ENCODE peak calls at places on chromosomes 1 and 21, in ten cellular contexts. K, M, W, H, A, F, T, J, N and R are unnamed samples.

GRCh38 chr21:28827422-28827821 is 165.3 kb downstream of the LTN1 start:
- DNase-seq in T (no peak), H (no peak), A (no peak), J (no peak), M (no peak), K (no peak), N (no peak), W (no peak), F (no peak), R (peak)

GRCh38 chr1:162305969-162306368 is 70.7 kb downstream of the SPATA46 start:
- DNase-seq in N (peak), F (no peak), M (no peak), W (no peak), T (no peak), A (no peak), J (peak), H (no peak), K (no peak), R (no peak)

GRCh38 chr1:8094481-8095241 is 68.6 kb upstream of the ERRFI1 start:
- DNase-seq in M (no peak), A (peak), H (no peak), K (no peak), W (no peak), N (peak), J (peak), T (no peak), F (no peak), R (peak)

GRCh38 chr21:36945496-36946138 is 20.9 kb downstream of the HLCS start:
- DNase-seq in W (no peak), T (peak), J (no peak), K (no peak), H (no peak), F (peak), A (peak), N (peak), M (no peak), R (peak)

GRCh38 chr1:158999301-159000069 is 10.2 kb upstream of the IFI16 start:
- DNase-seq in J (peak), A (peak), W (peak), M (no peak), F (peak), N (peak), K (peak), T (no peak), H (no peak), R (peak)

GRCh38 chr1:179230251-179230650 is 774 bp upstream of the ABL2 start:
- DNase-seq in H (peak), M (no peak), F (no peak), A (no peak), N (peak), K (no peak), J (peak), T (no peak), W (no peak), R (peak)

GRCh38 chr1:56545711-56546110 is 33.7 kb downstream of the PLPP3 start:
- DNase-seq in H (no peak), J (no peak), K (no peak), F (no peak), N (no peak), T (no peak), A (no peak), W (no peak), M (no peak), R (no peak)

GRCh38 chr1:170530972-170531757 is 801 bp upstream of the GORAB start:
- DNase-seq in H (peak), T (no peak), J (peak), F (peak), W (no peak), M (peak), N (no peak), A (no peak), K (no peak), R (peak)

GRCh38 chr1:169312084-169312954 is 55.3 kb downstream of the NME7 start:
- DNase-seq in J (peak), F (no peak), A (peak), H (no peak), K (no peak), N (peak), M (no peak), W (no peak), T (peak), R (peak)

GRCh38 chr1:179825798-179826460 is 51.7 kb downstream of the TOR1AIP2 start:
- DNase-seq in M (peak), T (no peak), H (no peak), W (peak), N (no peak), F (peak), J (no peak), A (no peak), K (no peak), R (no peak)

GRCh38 chr1:174740248-174740990 is 259.3 kb upstream of the CACYBP start:
- DNase-seq in K (no peak), M (no peak), T (no peak), A (peak), J (no peak), F (no peak), W (no peak), N (peak), H (no peak), R (peak)

GRCh38 chr1:25854554-25854953 is 4.7 kb downstream of the AUNIP start:
- DNase-seq in J (no peak), T (no peak), M (no peak), N (no peak), F (no peak), A (no peak), W (no peak), H (no peak), K (no peak), R (no peak)

GRCh38 chr1:53574621-53575020 is 115.4 kb downstream of the DMRTB1 start:
- DNase-seq in K (no peak), M (no peak), T (no peak), H (no peak), J (no peak), F (no peak), A (no peak), W (peak), N (no peak), R (no peak)

GRCh38 chr1:29749021-29749420 is 512.7 kb downstream of the PTPRU start:
- DNase-seq in H (no peak), N (no peak), K (no peak), M (no peak), T (no peak), W (peak), F (peak), J (no peak), A (no peak), R (no peak)

DNA sequence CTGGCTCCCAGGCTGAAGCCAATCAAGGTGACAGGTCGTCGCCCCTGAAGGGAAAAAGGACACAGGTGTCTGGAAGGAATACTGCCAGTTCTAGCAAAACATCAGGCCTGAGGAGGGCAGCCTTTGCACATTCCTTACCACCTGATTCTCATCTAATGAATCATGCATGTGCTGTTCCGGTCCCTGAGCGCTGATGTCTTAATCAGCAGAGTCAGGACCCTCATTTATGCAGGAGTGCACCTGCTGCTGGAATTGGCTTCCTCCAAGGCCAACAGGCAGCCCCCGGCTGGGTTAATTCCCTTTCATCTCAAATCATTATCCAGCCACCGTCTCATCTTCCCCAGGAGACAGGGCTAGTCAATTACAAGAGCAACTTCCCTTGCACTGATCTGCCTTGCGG is 62.3 kb downstream of the TMCO4 start:
- DNase-seq in F (no peak), N (peak), A (no peak), T (no peak), W (no peak), J (no peak), M (no peak), H (no peak), K (no peak), R (no peak)
- TF ChIP-seq CTCF in F (no peak), N (peak), A (peak), T (no peak), W (no peak), J (no peak), M (no peak), H (no peak), K (peak), R (no peak)

GRCh38 chr1:234960722-234961467 is 167.7 kb downstream of the TOMM20 start:
- DNase-seq in A (peak), W (peak), M (no peak), H (no peak), J (peak), F (peak), K (no peak), N (peak), T (no peak), R (peak)

GRCh38 chr1:234961468-234962339 is 166.9 kb downstream of the TOMM20 start:
- DNase-seq in J (peak), T (no peak), F (peak), W (peak), N (peak), H (no peak), K (no peak), A (peak), M (no peak), R (peak)

GRCh38 chr1:234963180-234963903 is 165.3 kb downstream of the TOMM20 start:
- DNase-seq in M (peak), W (peak), F (peak), N (peak), T (peak), A (peak), H (no peak), K (no peak), J (peak), R (peak)

GRCh38 chr1:234963904-234964702 is 164.5 kb downstream of the TOMM20 start:
- DNase-seq in W (peak), M (no peak), F (peak), N (no peak), K (peak), H (no peak), A (no peak), T (no peak), J (peak), R (no peak)

DNA sequence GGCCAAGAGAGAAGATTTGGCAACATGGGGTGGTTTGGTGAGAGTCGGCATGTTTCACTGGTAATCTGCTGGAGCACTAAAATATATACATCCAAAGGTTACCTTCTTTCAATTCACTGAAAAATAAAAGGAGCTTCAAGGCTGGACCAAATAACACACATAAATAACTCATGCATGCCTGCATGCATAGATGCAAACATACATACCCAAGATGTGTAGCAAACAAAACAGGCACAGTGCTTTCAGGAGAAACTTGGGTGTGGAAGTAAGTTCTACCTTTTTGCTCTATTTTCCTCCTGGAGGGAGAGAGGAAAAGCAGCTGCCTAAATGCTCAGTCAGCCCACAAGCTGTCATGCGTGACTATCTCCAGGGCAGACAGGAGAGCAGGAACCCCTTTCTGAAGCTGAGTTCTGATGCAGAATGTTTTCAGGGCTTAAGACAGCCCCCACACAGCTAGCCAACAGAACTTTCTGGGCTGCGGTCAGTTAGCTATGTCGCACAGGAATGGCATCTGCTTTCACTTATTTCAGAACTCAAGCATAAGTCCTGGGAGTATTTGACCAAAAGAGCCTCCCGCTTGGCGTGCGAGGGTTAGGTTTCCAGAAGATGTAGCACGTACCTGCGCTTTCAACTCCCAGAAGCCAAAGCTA is 166.2 kb downstream of the TOMM20 start:
- DNase-seq in M (no peak), T (peak), F (peak), A (peak), K (no peak), J (no peak), H (peak), W (peak), N (peak), R (peak)
- H3K4me3 ChIP-seq in M (no peak), T (no peak), F (no peak), A (peak), K (no peak), J (no peak), H (no peak), W (no peak), N (peak), R (no peak)

DNA sequence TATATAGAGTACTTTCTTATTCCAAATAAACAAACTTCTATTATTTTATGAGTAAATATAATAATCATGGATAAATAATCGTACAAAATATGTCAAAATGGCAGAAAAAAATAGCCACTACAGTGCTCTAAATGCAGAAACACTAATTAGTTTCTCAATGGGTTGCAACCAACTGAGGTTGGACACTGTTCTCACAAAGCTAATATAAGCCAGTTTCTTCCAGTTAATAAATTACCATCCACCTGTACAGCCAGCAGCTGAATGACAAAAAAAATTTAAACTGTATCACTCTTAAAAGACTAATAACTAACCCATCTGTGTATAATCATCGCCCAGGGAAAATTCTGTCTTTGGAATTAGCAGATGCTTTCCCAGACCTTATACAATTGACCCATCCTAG is 36.9 kb downstream of the GDAP2 start:
- DNase-seq in T (no peak), K (no peak), N (no peak), A (no peak), M (no peak), H (no peak), F (no peak), J (no peak), W (no peak), R (no peak)
- TF ChIP-seq CTCF in T (no peak), K (no peak), N (no peak), A (no peak), M (no peak), H (no peak), F (no peak), J (no peak), W (no peak), R (no peak)

DNA sequence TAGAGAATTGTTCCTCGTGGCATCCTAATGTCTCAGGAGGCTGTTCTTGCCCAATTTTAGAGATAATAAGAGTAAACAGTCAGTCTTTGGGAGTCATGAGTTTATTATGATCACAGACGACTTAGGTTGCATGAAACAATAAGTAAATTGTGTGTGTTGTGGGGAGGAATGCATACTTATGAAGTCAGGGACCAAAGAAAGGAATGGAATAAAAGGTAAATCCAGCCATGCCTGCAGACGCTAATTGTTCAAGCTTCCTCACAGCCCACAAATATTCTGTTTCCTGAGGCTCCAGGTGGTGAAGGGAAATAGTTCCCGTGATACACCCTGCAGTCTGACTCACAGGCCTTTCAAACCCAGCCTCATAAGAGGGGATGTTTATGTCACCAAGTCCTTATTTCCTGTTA is 919 bp downstream of the EPHX4 start:
- DNase-seq in M (no peak), A (no peak), K (no peak), J (peak), H (no peak), N (peak), T (no peak), F (no peak), W (no peak), R (no peak)
- H3K4me3 ChIP-seq in M (no peak), A (no peak), K (peak), J (no peak), H (peak), N (no peak), T (no peak), F (no peak), W (no peak), R (peak)

GRCh38 chr1:214551436-214552173 is at the start of gene PTPN14:
- DNase-seq in N (peak), F (peak), T (peak), H (peak), M (peak), A (peak), J (peak), K (peak), W (peak), R (peak)

GRCh38 chr1:214548988-214549387 is 2.4 kb downstream of the PTPN14 start:
- DNase-seq in M (no peak), T (no peak), N (peak), A (peak), H (no peak), K (peak), W (no peak), J (peak), F (peak), R (peak)

GRCh38 chr1:214551052-214551435 is 358 bp downstream of the PTPN14 start:
- DNase-seq in W (peak), F (peak), H (peak), A (no peak), N (peak), K (peak), T (no peak), J (no peak), M (peak), R (peak)

GRCh38 chr1:214550339-214551051 is 907 bp downstream of the PTPN14 start:
- DNase-seq in N (no peak), K (no peak), H (peak), W (no peak), M (peak), F (no peak), J (no peak), T (no peak), A (no peak), R (no peak)

GRCh38 chr1:214549604-214550338 is 1.6 kb downstream of the PTPN14 start:
- DNase-seq in T (no peak), K (no peak), W (no peak), J (peak), A (peak), N (peak), M (no peak), F (no peak), H (no peak), R (peak)
- TF ChIP-seq CTCF in T (no peak), K (peak), W (no peak), J (no peak), A (peak), N (peak), M (no peak), F (no peak), H (peak), R (peak)

GRCh38 chr1:226980122-226980551 is 40.0 kb downstream of the COQ8A start:
- DNase-seq in J (no peak), M (peak), W (no peak), K (no peak), N (no peak), F (peak), H (no peak), A (no peak), T (no peak), R (no peak)
- H3K4me3 ChIP-seq in J (no peak), M (no peak), W (no peak), K (no peak), N (no peak), F (no peak), H (no peak), A (no peak), T (no peak), R (no peak)

GRCh38 chr1:97243973-97244560 is 522.5 kb downstream of the PTBP2 start:
- DNase-seq in A (peak), J (peak), H (peak), F (no peak), M (no peak), N (peak), K (peak), T (no peak), W (no peak), R (peak)
- TF ChIP-seq CTCF in A (peak), J (no peak), H (peak), F (no peak), M (peak), N (peak), K (peak), T (no peak), W (no peak), R (peak)

DNA sequence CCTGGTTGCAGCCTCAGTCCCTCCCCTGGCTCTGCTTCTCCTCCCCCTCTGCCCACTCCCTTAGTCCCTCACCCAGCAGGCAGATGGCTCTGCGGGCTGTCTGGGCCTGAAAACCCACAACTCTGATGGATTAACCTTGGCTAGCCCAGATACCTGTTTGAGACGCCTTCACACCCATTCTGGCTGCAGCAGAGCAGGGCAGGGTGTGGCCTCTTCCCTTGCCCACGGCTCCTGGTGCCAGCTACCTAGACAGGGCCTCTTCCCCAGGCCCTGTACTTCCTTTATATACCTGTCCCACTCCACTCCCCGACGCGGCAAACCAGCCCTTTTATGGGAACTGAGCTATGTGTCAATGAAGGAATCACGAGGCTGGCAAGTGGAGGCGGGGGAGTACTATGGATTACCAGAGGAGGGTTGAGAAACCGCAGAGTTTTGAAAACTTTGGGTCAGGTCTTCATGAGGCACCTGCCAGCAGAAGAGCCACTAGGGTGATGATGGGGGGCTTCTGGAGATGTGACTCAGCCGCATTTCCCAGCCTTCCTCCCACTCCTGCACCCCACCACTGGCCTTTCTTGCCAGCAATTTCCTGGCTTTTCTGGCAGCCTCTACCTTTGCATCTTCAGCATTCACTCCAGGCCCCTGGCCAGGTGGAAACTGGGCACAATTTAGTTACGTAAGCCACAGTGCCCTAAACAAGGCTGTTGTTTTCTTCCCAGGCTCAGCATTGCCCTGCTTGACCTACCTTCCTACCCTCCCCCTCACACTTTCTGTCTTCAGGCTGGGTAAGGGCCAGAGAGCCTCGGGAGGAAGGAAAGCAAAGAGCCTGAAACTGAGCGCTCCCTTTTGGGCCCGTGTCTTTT is at the start of gene CHI3L1:
- DNase-seq in F (no peak), N (peak), A (no peak), J (no peak), W (peak), M (no peak), H (no peak), K (no peak), T (no peak), R (no peak)
- H3K4me3 ChIP-seq in F (no peak), N (no peak), A (no peak), J (no peak), W (no peak), M (no peak), H (no peak), K (no peak), T (no peak), R (no peak)